ENCODE peak calls at places on chromosome 5, in six cellular contexts. K is heart left ventricle, M is DND-41, U is upper lobe of right lung, H is BJ, S is hepatocyte. V is an unnamed sample. For H3K27me3, the result is how much of the 10 kb centered on the place peaks cover.

GRCh38 chr5:170056561-170057267 is 49.0 kb upstream of the FOXI1 start:
- DNase-seq in M (no peak), K (no peak), H (no peak), U (no peak), S (no peak), V (no peak)

GRCh38 chr5:146076455-146076854 is 28.9 kb downstream of the PLAC8L1 start:
- DNase-seq in H (no peak), K (no peak), M (no peak), S (no peak), U (no peak), V (no peak)

GRCh38 chr5:122022966-122023365 is 55.1 kb downstream of the LOX start:
- DNase-seq in M (no peak), K (no peak), S (no peak), U (no peak), H (no peak), V (no peak)

GRCh38 chr5:10315181-10315580 is 7.5 kb upstream of the CMBL start:
- DNase-seq in K (no peak), H (no peak), S (no peak), M (no peak), U (no peak), V (no peak)

GRCh38 chr5:178433273-178433775 is 156.9 kb downstream of the COL23A1 start:
- DNase-seq in K (no peak), H (no peak), U (no peak), S (no peak), M (no peak), V (no peak)

GRCh38 chr5:143014017-143014651 is 244.0 kb downstream of the ARHGAP26 start:
- DNase-seq in M (peak), H (no peak), S (no peak), K (peak), U (peak), V (no peak)

GRCh38 chr5:69035665-69036064 is 58.1 kb upstream of the SLC30A5 start:
- DNase-seq in H (no peak), S (no peak), M (no peak), U (no peak), K (no peak), V (no peak)

GRCh38 chr5:153629496-153629895 is 139.0 kb downstream of the GRIA1 start:
- DNase-seq in H (no peak), M (no peak), U (no peak), S (no peak), K (no peak), V (no peak)

GRCh38 chr5:1751864-1752822 is 47.5 kb downstream of the MRPL36 start:
- DNase-seq in S (no peak), H (no peak), M (no peak), K (no peak), U (peak), V (no peak)

GRCh38 chr5:119302449-119302848 is 53.4 kb upstream of the TNFAIP8 start:
- DNase-seq in M (no peak), U (no peak), S (no peak), H (no peak), K (no peak), V (no peak)

GRCh38 chr5:7781899-7782298 is 69.0 kb downstream of the CFAP90 start:
- DNase-seq in H (no peak), S (no peak), U (no peak), K (no peak), M (no peak), V (no peak)

GRCh38 chr5:9712506-9713285 is 82.5 kb upstream of the TAS2R1 start:
- DNase-seq in H (peak), M (no peak), K (no peak), U (no peak), S (peak), V (no peak)

GRCh38 chr5:2371419-2371710 is 380.1 kb downstream of the IRX2 start:
- DNase-seq in U (no peak), H (no peak), M (no peak), K (no peak), S (no peak), V (no peak)

GRCh38 chr5:165410476-165410875 is 1905.1 kb downstream of the MAT2B start:
- DNase-seq in S (no peak), H (no peak), M (no peak), K (no peak), U (no peak), V (no peak)

GRCh38 chr5:16935271-16936149 is 578 bp downstream of the MYO10 start:
- DNase-seq in U (peak), K (peak), H (no peak), M (no peak), S (peak), V (no peak)

GRCh38 chr5:16937023-16937379 is 913 bp upstream of the MYO10 start:
- DNase-seq in S (peak), H (no peak), U (peak), K (no peak), M (no peak), V (no peak)

GRCh38 chr5:16937503-16938161 is 1.5 kb upstream of the MYO10 start:
- DNase-seq in S (no peak), M (no peak), H (no peak), U (no peak), K (no peak), V (no peak)

GRCh38 chr5:16934669-16935068 is 1.4 kb downstream of the MYO10 start:
- DNase-seq in K (no peak), U (no peak), S (no peak), M (no peak), H (no peak), V (no peak)

DNA sequence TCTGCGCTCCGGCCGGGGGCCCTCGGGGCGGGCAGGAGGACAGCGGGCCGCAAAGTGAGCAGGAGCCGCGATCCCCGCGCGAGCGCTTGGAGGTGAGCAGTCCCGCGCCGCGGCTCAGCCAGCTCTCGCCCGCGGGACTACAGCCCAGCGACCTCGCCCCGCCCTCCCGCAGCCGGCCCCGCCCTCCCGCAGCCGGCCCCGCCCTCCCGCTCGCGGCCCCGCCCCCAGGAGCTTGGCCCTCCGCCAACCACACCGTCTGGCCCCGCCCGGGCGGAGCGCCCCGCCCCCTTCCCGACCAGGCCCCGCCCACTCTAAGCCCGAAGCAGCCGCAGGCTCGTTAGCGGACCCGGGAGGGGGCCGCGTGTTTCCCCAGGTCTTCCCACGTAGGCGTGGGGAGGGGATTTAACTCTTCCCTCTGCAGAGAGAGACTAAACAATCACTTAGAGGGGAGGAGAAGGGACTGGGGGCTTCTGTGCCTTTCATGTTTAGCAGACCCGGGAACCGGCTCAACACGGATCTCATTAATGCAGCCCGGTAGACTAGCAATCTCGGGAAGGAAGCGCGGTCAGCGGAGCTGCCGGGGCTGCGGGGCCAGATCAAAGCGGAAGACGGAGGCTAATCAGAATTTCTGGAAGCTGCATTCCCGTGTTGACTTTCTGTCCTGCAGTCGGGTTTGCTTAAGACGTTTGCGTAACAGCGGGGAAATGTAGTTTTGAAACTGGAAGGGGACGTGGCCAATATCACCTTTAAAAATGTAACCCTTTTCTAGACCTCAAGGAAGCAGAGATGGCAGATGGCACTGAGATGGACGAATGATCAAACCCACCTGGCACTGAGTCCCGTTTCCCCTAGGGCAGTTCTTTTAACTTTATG is at the start of gene MYO10:
- DNase-seq in K (peak), S (peak), U (peak), M (no peak), H (no peak), V (no peak)
- H3K4me3 ChIP-seq in K (peak), S (peak), U (peak), M (no peak), H (peak), V (peak)

DNA sequence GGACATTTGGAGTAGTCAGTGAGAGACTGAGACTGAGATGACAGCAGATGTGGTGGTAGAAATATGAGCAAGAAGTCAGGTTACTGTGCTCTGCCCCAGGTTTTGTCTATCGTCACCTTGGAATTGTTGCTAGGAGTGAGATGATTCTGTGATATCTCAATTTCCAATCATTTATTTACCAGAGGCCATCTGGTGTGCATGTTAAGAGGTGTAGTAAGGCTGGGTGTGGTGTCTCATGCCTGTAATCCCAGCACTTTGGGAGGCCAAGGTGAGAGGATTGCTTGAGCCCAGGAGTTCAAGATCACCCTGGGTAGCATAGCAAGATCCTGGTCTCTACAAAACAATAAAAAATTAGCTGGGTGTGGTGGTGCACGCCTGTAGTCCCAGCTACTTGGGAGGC is 38.6 kb upstream of the CARTPT start:
- DNase-seq in S (no peak), K (no peak), U (no peak), H (no peak), M (no peak), V (no peak)
- TF ChIP-seq CTCF in S (no peak), K (no peak), U (no peak), H (no peak), M (no peak), V (no peak)

GRCh38 chr5:148558892-148559291 is 95.4 kb downstream of the HTR4 start:
- DNase-seq in U (no peak), S (no peak), K (no peak), H (no peak), M (no peak), V (no peak)
- H3K27me3 ChIP-seq in U (under half), S (under half), K (under half), H (under half), M (under half), V (under half)

GRCh38 chr5:96880402-96881164 is 4.3 kb downstream of the ERAP2 start:
- DNase-seq in M (no peak), U (no peak), H (peak), K (no peak), S (no peak), V (no peak)

GRCh38 chr5:96881511-96882115 is 5.3 kb downstream of the ERAP2 start:
- DNase-seq in U (no peak), H (no peak), S (peak), K (no peak), M (no peak), V (no peak)

GRCh38 chr5:96883871-96884270 is 7.6 kb downstream of the ERAP2 start:
- DNase-seq in M (no peak), H (no peak), S (no peak), K (no peak), U (no peak), V (no peak)

GRCh38 chr5:96885518-96886338 is 9.4 kb downstream of the ERAP2 start:
- DNase-seq in H (no peak), S (no peak), U (no peak), K (no peak), M (no peak), V (no peak)

DNA sequence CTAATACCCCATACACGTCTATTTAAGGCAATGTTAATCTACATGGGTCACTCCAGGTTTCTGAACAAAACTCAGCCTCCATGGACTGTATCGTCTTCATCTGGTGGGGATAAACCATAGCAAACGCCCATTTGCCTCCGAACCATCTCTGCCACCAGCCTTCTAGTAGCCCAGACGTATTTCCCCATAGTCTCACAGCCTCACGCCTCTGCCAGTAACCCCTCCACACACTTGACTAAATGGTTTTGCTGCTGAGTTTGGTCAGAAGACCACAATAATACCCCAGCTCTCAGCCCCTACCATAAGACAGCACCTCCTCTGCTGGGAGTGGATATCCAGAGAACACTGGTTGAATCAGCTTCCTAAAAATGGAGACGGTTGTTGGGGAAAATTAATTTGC is 8.7 kb downstream of the ERAP2 start:
- DNase-seq in M (no peak), U (no peak), S (no peak), H (no peak), K (no peak), V (no peak)
- H3K4me3 ChIP-seq in M (no peak), U (no peak), S (no peak), H (no peak), K (no peak), V (no peak)

V was measured in thoracic aorta.